ENCODE peak calls at places on chromosomes 2 and 18, in eight cellular contexts. I is stimulated activated CD8-positive, alpha-beta memory T cell treated with anti-CD3 and anti-CD28 coated beads, Interleukin-4, amount 100 ng/mL, for 24 hours; C is lower leg skin; N is H54; Q is fibroblast of pulmonary artery; J is T-helper 1 cell; M is fibroblast of the conjunctiva; E is iPS DF 6.9. A is an unnamed sample.

GRCh38 chr2:69311017-69311416 is 76.0 kb downstream of the GFPT1 start:
- DNase-seq in I (no peak), C (no peak), N (no peak), Q (no peak), J (no peak), M (no peak), E (no peak), A (no peak)

GRCh38 chr18:48031011-48031480 is 100.6 kb upstream of the SMAD2 start:
- DNase-seq in I (no peak), C (peak; percentile 85), N (peak; percentile 41), Q (peak; percentile 73), J (no peak), M (no peak), E (peak; percentile 39), A (peak; percentile 65)

GRCh38 chr18:79604913-79605235 is 74.7 kb upstream of the CTDP1 start:
- DNase-seq in I (no peak), C (peak; percentile 36), N (no peak), Q (no peak), J (no peak), M (no peak), E (no peak), A (no peak)

GRCh38 chr2:29920130-29920577 is 1.2 kb downstream of the ALK start:
- DNase-seq in I (peak; percentile 23), C (no peak), N (no peak), Q (peak; percentile 29), J (peak; percentile 32), M (no peak), E (no peak), A (no peak)

GRCh38 chr2:46537624-46538023 is 58.3 kb downstream of the TMEM247 start:
- DNase-seq in I (no peak), C (no peak), N (no peak), Q (peak; percentile 40), J (no peak), M (no peak), E (no peak), A (no peak)

GRCh38 chr2:223929575-223930001 is 15.5 kb downstream of the WDFY1 start:
- DNase-seq in I (no peak), C (no peak), N (no peak), Q (no peak), J (no peak), M (no peak), E (no peak), A (no peak)

GRCh38 chr2:121205321-121205942 is 79.6 kb downstream of the TFCP2L1 start:
- DNase-seq in I (no peak), C (no peak), N (no peak), Q (no peak), J (no peak), M (no peak), E (no peak), A (no peak)

GRCh38 chr2:55118643-55119065 is 68.4 kb upstream of the RTN4 start:
- DNase-seq in I (no peak), C (peak; percentile 7), N (no peak), Q (no peak), J (no peak), M (no peak), E (no peak), A (no peak)

GRCh38 chr2:233082222-233082933 is 22.2 kb downstream of the INPP5D start:
- DNase-seq in I (no peak), C (peak; percentile 25), N (no peak), Q (no peak), J (no peak), M (no peak), E (no peak), A (no peak)

GRCh38 chr2:203394519-203395227 is 66.5 kb downstream of the ABI2 start:
- DNase-seq in I (no peak), C (no peak), N (no peak), Q (peak; percentile 20), J (no peak), M (no peak), E (no peak), A (no peak)

GRCh38 chr2:188308483-188308882 is 16.8 kb downstream of the GULP1 start:
- DNase-seq in I (no peak), C (no peak), N (no peak), Q (no peak), J (no peak), M (no peak), E (no peak), A (no peak)

GRCh38 chr2:186950694-186951093 is 101.7 kb upstream of the ZSWIM2 start:
- DNase-seq in I (no peak), C (peak; percentile 15), N (peak; percentile 19), Q (no peak), J (no peak), M (no peak), E (no peak), A (no peak)

GRCh38 chr2:28449489-28450395 is 46.1 kb upstream of the PLB1 start:
- DNase-seq in I (peak; percentile 76), C (no peak), N (no peak), Q (peak; percentile 41), J (no peak), M (no peak), E (no peak), A (peak; percentile 46)

GRCh38 chr2:3634631-3635091 is 23.3 kb upstream of the ALLC start:
- DNase-seq in I (no peak), C (peak; percentile 76), N (no peak), Q (no peak), J (no peak), M (no peak), E (no peak), A (peak; percentile 50)

A was measured in sigmoid colon.